ENCODE peak calls at places on chromosomes 1 and 21, in six cellular contexts. A is tibial nerve, F is adrenal gland, I is Peyer's patch, Y is IMR-90, L is breast epithelium. N is an unnamed sample.

GRCh38 chr1:17632541-17633193 is 93.2 kb downstream of the ARHGEF10L start:
- DNase-seq in F (no peak), A (no peak), L (no peak), I (no peak), Y (peak; percentile 53), N (no peak)

GRCh38 chr1:65512383-65512782 is 91.9 kb downstream of the LEPR start:
- DNase-seq in F (no peak), I (no peak), L (no peak), Y (no peak), A (no peak), N (no peak)

GRCh38 chr1:176696109-176696508 is 233.1 kb downstream of the PAPPA2 start:
- DNase-seq in Y (peak; percentile 11), A (no peak), L (no peak), F (no peak), I (no peak), N (no peak)

GRCh38 chr1:84855168-84855567 is 37.8 kb downstream of the LPAR3 start:
- DNase-seq in I (no peak), A (no peak), Y (peak; percentile 41), L (no peak), F (no peak), N (no peak)

GRCh38 chr1:202405928-202406327 is 57.4 kb downstream of the PPP1R12B start:
- DNase-seq in I (no peak), A (no peak), L (no peak), Y (no peak), F (no peak), N (no peak)

GRCh38 chr1:223831755-223832636 is 13.8 kb downstream of the TP53BP2 start:
- DNase-seq in Y (peak; percentile 88), A (no peak), L (no peak), I (no peak), F (no peak), N (no peak)

GRCh38 chr1:185483647-185484450 is 166.8 kb upstream of the IVNS1ABP start:
- DNase-seq in F (no peak), A (peak; percentile 38), L (no peak), I (no peak), Y (peak; percentile 89), N (no peak)

GRCh38 chr1:97392701-97393100 is 528.1 kb downstream of the DPYD start:
- DNase-seq in A (no peak), Y (no peak), I (no peak), F (no peak), L (no peak), N (no peak)

GRCh38 chr21:39057121-39057520 is 126.1 kb downstream of the PSMG1 start:
- DNase-seq in F (no peak), L (no peak), A (no peak), Y (no peak), I (no peak), N (peak; percentile 37)
- H3K4me3 ChIP-seq in F (no peak overlapping the region), L (no peak overlapping the region), A (no peak overlapping the region), Y (no peak overlapping the region), I (no peak overlapping the region), N (no peak overlapping the region)

DNA sequence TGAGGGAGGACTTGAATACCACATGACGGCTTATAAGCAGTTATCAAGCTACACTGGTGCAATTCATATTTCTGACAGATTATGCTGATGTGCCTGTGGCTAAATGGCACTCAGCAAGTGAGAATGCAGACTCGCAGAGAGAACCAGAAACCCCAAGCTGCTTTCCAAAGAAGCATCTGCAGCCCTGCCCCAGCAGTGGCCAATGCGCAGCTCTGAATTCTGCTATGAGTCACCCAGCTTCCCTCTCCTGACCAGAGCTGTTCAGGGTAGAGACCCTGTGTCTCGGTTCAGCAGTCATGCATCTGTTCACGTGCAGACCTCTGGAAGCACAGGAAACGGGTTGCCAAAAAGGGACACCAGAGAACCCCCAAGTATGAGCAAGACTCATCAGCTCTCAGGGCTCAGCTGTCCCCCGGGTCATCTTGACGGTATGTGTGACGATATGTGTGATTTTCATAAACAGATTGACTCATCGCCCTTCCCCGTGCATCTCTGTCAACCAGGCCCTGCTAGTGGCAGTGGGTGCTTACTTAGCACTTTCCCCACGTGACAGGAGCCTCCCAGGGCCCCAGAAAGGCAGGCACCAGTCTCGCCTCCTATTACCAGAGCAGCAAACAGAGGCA is 76.3 kb downstream of the ITPKB start:
- DNase-seq in A (peak; percentile 87), I (peak; percentile 94), L (no peak), Y (peak; percentile 100), F (peak; percentile 68), N (peak; percentile 73)
- H3K4me1 ChIP-seq in A (peaks cover 96% of the 10 kb centered on the region), I (peaks cover 83% of the 10 kb centered on the region), L (peaks cover 34% of the 10 kb centered on the region), Y (peaks cover 26% of the 10 kb centered on the region), F (peaks cover 26% of the 10 kb centered on the region), N (peaks cover 92% of the 10 kb centered on the region)

GRCh38 chr1:114716304-114717158 is at the start of gene NRAS:
- DNase-seq in L (peak; percentile 91), Y (peak; percentile 91), A (peak; percentile 93), F (peak; percentile 94), I (peak; percentile 97), N (peak; percentile 96)
- TF ChIP-seq POLR2A in L (peak; percentile 23), Y (peak; percentile 74), A (peak; percentile 59), F (peak; percentile 58), I (peak; percentile 61), N (peak; percentile 57)

GRCh38 chr1:42006093-42006492 is 87.4 kb upstream of the HIVEP3 start:
- DNase-seq in A (no peak), L (no peak), I (no peak), Y (no peak), F (no peak), N (no peak)
- H3K4me3 ChIP-seq in A (no peak overlapping the region), L (no peak overlapping the region), I (no peak overlapping the region), Y (no peak overlapping the region), F (no peak overlapping the region), N (no peak overlapping the region)

DNA sequence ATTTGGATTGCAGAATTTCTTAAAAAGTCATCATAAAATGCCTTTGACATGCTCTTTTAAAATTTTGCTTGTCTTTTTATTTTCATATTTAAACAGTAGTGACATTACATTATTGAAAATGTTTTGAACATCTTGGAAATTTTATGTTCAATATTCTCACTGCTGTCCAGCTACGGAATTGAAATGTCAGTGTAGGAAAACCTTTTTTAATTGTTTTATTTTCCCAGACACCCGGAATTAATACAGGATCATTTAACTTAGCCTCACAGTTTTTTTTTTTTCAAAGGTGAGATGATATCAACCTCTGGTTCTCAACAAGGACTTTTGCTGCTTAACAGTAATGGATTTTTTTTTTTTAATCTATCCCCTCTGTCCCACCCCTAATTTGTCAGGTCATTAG is 4.1 kb downstream of the RBM15 start:
- DNase-seq in L (no peak), A (no peak), Y (no peak), I (no peak), F (no peak), N (no peak)
- H3K4me1 ChIP-seq in L (peaks cover 17% of the 10 kb centered on the region), A (peaks cover 59% of the 10 kb centered on the region), Y (peaks cover 27% of the 10 kb centered on the region), I (peaks cover 57% of the 10 kb centered on the region), F (peaks cover 44% of the 10 kb centered on the region), N (peaks cover 75% of the 10 kb centered on the region)

DNA sequence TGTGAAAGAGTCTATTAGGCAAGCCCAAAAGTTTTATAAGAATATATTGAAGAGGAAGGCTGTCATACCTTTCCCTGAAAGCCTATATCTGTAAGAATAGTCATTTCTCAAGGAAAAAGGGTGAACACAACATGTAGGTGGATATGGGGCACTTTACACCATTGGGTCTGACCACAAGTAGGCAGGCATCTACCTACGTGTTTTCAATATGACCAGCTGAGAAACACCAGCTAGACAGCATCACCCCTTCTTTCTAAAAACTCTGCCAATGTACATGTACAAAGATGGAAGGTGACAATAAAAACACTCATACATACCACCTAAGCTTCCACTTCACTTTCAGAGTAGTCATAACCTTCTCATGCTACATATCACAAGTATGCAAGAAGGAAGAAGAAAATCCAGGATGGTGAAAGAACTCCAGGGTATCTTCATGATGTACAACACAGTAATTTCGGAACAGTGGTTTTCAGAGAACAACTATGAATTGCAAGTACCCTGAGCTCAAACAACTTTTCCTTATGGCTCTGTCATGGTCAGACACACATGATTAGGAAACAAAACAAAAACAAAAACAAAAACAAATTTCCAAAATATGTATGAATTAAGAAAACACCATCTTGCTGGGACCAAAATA is 98.5 kb upstream of the ADGRL2 start:
- DNase-seq in L (no peak), I (no peak), F (no peak), Y (no peak), A (no peak), N (no peak)
- TF ChIP-seq POLR2A in L (no peak), I (no peak), F (no peak), Y (no peak), A (no peak), N (no peak)

DNA sequence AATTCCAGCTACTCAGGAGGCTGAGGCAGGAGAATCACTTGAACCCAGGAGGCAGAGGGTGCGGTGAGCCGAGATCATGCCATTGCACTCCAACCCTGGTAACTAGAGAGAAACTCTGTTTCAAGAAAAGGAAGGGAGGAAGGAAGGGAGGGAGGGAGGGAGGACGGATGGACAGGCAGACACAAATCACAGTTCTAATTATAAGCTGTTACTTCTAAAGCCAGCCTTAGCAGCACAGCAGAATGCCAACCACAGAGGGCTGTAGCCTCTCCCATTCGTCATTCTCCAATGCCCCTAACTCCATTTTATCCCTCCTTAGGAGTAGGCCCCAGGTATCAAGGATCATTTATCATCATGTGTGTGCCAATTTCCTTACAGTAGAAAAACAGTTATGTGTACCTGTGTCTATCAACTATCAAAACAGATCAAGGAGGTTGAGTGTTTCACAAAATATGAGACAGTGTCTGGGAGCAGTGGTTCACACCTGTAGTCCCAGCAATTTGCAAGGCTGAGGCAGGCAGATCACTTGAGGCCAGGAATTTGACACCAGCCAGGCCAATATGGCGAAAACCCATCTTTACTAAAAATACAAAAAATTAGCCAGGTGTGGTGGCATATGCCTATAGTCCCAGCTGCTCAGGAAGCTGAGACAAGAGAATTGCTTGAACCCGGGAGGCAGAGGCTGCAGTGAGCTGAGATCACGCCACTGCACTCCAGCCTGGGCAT is 19.1 kb downstream of the USP48 start:
- DNase-seq in F (peak; percentile 13), I (no peak), Y (no peak), L (no peak), A (no peak), N (no peak)
- H3K4me3 ChIP-seq in F (no peak overlapping the region), I (no peak overlapping the region), Y (no peak overlapping the region), L (no peak overlapping the region), A (no peak overlapping the region), N (no peak overlapping the region)

GRCh38 chr1:116330846-116331245 is 42.2 kb upstream of the ATP1A1 start:
- DNase-seq in L (no peak), A (no peak), Y (no peak), F (no peak), I (no peak), N (no peak)
- H3K4me1 ChIP-seq in L (no peaks in the 10 kb centered on the region), A (no peaks in the 10 kb centered on the region), Y (no peaks in the 10 kb centered on the region), F (no peaks in the 10 kb centered on the region), I (peaks cover 27% of the 10 kb centered on the region), N (peaks cover 4% of the 10 kb centered on the region)

N was measured in heart left ventricle.